ENCODE peak calls at places on chromosome 13, in five cellular contexts. S is activated CD4-positive, alpha-beta memory T cell treated with anti-CD3 and anti-CD28 coated beads for 36 hours; K is foreskin keratinocyte; Q is HAP-1; C is OCI-M1. L is an unnamed sample.

GRCh38 chr13:73720216-73720840 is 413.9 kb downstream of the KLF12 start:
- DNase-seq in S (no peak), Q (no peak), C (no peak), K (peak), L (no peak)

GRCh38 chr13:99351772-99352171 is 44.6 kb upstream of the GPR183 start:
- DNase-seq in K (no peak), C (no peak), S (peak), Q (no peak), L (no peak)

GRCh38 chr13:50598338-50598737 is 245.2 kb downstream of the DLEU7 start:
- DNase-seq in S (no peak), C (no peak), K (no peak), Q (no peak), L (no peak)

GRCh38 chr13:85853161-85853894 is 54.1 kb upstream of the SLITRK6 start:
- DNase-seq in S (no peak), K (no peak), Q (no peak), C (no peak), L (no peak)

GRCh38 chr13:80586356-80586755 is 245.4 kb upstream of the SPRY2 start:
- DNase-seq in C (no peak), K (no peak), Q (no peak), S (no peak), L (no peak)

GRCh38 chr13:73598021-73598712 is 536.0 kb downstream of the KLF12 start:
- DNase-seq in Q (no peak), K (peak), S (no peak), C (no peak), L (no peak)

GRCh38 chr13:110306960-110307696 is at the start of the genes COL4A1 and COL4A2:
- DNase-seq in C (no peak), K (no peak), S (no peak), Q (no peak), L (peak)

GRCh38 chr13:111668451-111668850 is 348.0 kb downstream of the TEX29 start:
- DNase-seq in K (no peak), S (no peak), Q (no peak), C (no peak), L (no peak)

GRCh38 chr13:25966086-25966485 is 85.7 kb downstream of the SHISA2 start:
- DNase-seq in Q (no peak), S (no peak), C (peak), K (no peak), L (no peak)

GRCh38 chr13:60175571-60175970 is 11.8 kb upstream of the DIAPH3 start:
- DNase-seq in C (no peak), K (no peak), S (no peak), Q (no peak), L (no peak)

GRCh38 chr13:99390601-99391000 is 83.4 kb upstream of the GPR183 start:
- DNase-seq in K (no peak), S (peak), Q (no peak), C (no peak), L (no peak)

GRCh38 chr13:62337109-62337880 is 921.6 kb upstream of the PCDH20 start:
- DNase-seq in Q (no peak), S (no peak), C (no peak), K (no peak), L (no peak)

GRCh38 chr13:44972956-44973581 is 16.2 kb downstream of the NUFIP1 start:
- DNase-seq in Q (peak), C (peak), S (no peak), K (no peak), L (no peak)

GRCh38 chr13:95209109-95209508 is 92.1 kb downstream of the ABCC4 start:
- DNase-seq in C (no peak), K (no peak), S (no peak), Q (no peak), L (no peak)

GRCh38 chr13:78700121-78700910 is 41.4 kb upstream of the OBI1 start:
- DNase-seq in C (no peak), K (no peak), S (no peak), Q (no peak), L (no peak)

GRCh38 chr13:45078003-45078402 is 42.3 kb upstream of the GTF2F2 start:
- DNase-seq in C (no peak), K (no peak), Q (no peak), S (no peak), L (no peak)

GRCh38 chr13:103815619-103816018 is 749.4 kb upstream of the SLC10A2 start:
- DNase-seq in Q (no peak), K (peak), C (no peak), S (no peak), L (no peak)

GRCh38 chr13:113567681-113568080 is 16.9 kb upstream of the TFDP1 start:
- DNase-seq in K (no peak), Q (no peak), S (no peak), C (no peak), L (no peak)

GRCh38 chr13:50437252-50437651 is 406.2 kb downstream of the DLEU7 start:
- DNase-seq in Q (no peak), S (no peak), K (no peak), C (no peak), L (no peak)

GRCh38 chr13:98291658-98292057 is 114.6 kb upstream of the RNF113B start:
- DNase-seq in Q (no peak), C (no peak), K (no peak), S (no peak), L (no peak)

GRCh38 chr13:100128373-100128772 is 39.5 kb downstream of the PCCA start:
- DNase-seq in K (no peak), S (peak), Q (no peak), C (peak), L (no peak)

GRCh38 chr13:54185785-54186184 is 1157.2 kb downstream of the OLFM4 start:
- DNase-seq in S (no peak), C (peak), Q (peak), K (no peak), L (no peak)

GRCh38 chr13:41039746-41040145 is 20.6 kb upstream of the ELF1 start:
- DNase-seq in C (no peak), S (no peak), K (no peak), Q (peak), L (no peak)

GRCh38 chr13:36154567-36155231 is 23.5 kb upstream of the DCLK1 start:
- DNase-seq in S (no peak), Q (no peak), K (no peak), C (no peak), L (no peak)

GRCh38 chr13:74162135-74162534 is 27.9 kb upstream of the KLF12 start:
- DNase-seq in S (no peak), Q (no peak), C (no peak), K (no peak), L (no peak)

GRCh38 chr13:104315606-104316005 is 1249.4 kb upstream of the SLC10A2 start:
- DNase-seq in K (peak), S (no peak), Q (no peak), C (no peak), L (no peak)

GRCh38 chr13:80527400-80527799 is 186.5 kb upstream of the SPRY2 start:
- DNase-seq in Q (no peak), S (no peak), K (no peak), C (no peak), L (no peak)

L was measured in sciatic nerve.